ENCODE peak calls at places on chromosomes 2 and 18, in ten cellular contexts. J is brain microvascular endothelial cell, M is DND-41, B is transverse colon, Z is sigmoid colon, U is suprapubic skin, T is OCI-LY7, N is cardiac fibroblast, P is AG04450, Y is kidney. L is an unnamed sample.

GRCh38 chr2:200931227-200931626 is 32.2 kb downstream of the ORC2 start:
- DNase-seq in Y (no peak), T (no peak), B (no peak), U (no peak), P (no peak), N (peak), J (no peak), Z (no peak), M (no peak), L (no peak)

GRCh38 chr2:121897335-121897970 is 142.0 kb downstream of the TSN start:
- DNase-seq in Y (no peak), N (peak), B (no peak), P (peak), T (peak), Z (no peak), M (peak), J (peak), U (no peak), L (no peak)

GRCh38 chr18:43650423-43650822 is 373.1 kb upstream of the SYT4 start:
- DNase-seq in Y (no peak), T (no peak), P (no peak), U (no peak), M (no peak), J (no peak), B (no peak), N (no peak), Z (no peak), L (no peak)

GRCh38 chr2:9975805-9976447 is 24.4 kb downstream of the GRHL1 start:
- DNase-seq in N (peak), J (peak), Y (no peak), B (no peak), U (no peak), M (no peak), T (no peak), Z (no peak), P (peak), L (peak)

GRCh38 chr2:239263937-239264837 is 136.6 kb downstream of the HDAC4 start:
- DNase-seq in U (peak), Z (peak), P (no peak), N (peak), T (peak), B (peak), Y (peak), J (no peak), M (peak), L (no peak)

GRCh38 chr2:9139491-9140443 is 66.8 kb upstream of the ASAP2 start:
- DNase-seq in Y (peak), B (peak), U (peak), J (peak), N (peak), P (no peak), M (peak), T (peak), Z (peak), L (no peak)

GRCh38 chr2:161379740-161380139 is 36.4 kb upstream of the TBR1 start:
- DNase-seq in U (no peak), Y (no peak), P (no peak), T (no peak), B (no peak), Z (no peak), N (no peak), J (no peak), M (no peak), L (no peak)

GRCh38 chr18:48161201-48161910 is 230.9 kb upstream of the SMAD2 start:
- DNase-seq in Y (peak), J (peak), Z (peak), T (no peak), U (peak), B (peak), M (peak), P (no peak), N (peak), L (peak)

GRCh38 chr2:210842896-210843295 is 286.5 kb downstream of the CPS1 start:
- DNase-seq in M (no peak), P (no peak), T (no peak), Z (no peak), Y (no peak), N (no peak), B (no peak), J (no peak), U (no peak), L (no peak)

GRCh38 chr2:128303911-128304310 is 14.8 kb downstream of the HS6ST1 start:
- DNase-seq in B (no peak), U (no peak), M (no peak), Z (no peak), Y (peak), P (no peak), N (no peak), J (no peak), T (no peak), L (no peak)

GRCh38 chr2:221641181-221641871 is 69.2 kb upstream of the EPHA4 start:
- DNase-seq in P (no peak), Z (no peak), Y (no peak), U (no peak), T (no peak), J (peak), N (no peak), B (no peak), M (no peak), L (no peak)

GRCh38 chr2:17918789-17919188 is 40.3 kb downstream of the KCNS3 start:
- DNase-seq in M (no peak), U (no peak), Y (no peak), P (no peak), Z (no peak), B (no peak), J (no peak), N (no peak), T (peak), L (no peak)

GRCh38 chr2:12928197-12928596 is 211.5 kb downstream of the TRIB2 start:
- DNase-seq in M (no peak), T (no peak), P (peak), J (peak), U (no peak), Z (no peak), B (no peak), Y (no peak), N (peak), L (peak)

GRCh38 chr2:16126141-16126968 is 186.0 kb downstream of the MYCN start:
- DNase-seq in U (no peak), P (no peak), B (no peak), Z (no peak), N (no peak), J (no peak), M (no peak), Y (no peak), T (no peak), L (no peak)

GRCh38 chr2:148990968-148991367 is 47.5 kb upstream of the LYPD6B start:
- DNase-seq in N (no peak), U (no peak), Y (no peak), Z (no peak), M (no peak), J (no peak), B (no peak), P (no peak), T (no peak), L (no peak)

GRCh38 chr2:43038034-43038719 is 188.2 kb downstream of the ZFP36L2 start:
- DNase-seq in T (no peak), N (no peak), B (no peak), Z (no peak), U (no peak), P (no peak), Y (peak), J (no peak), M (no peak), L (no peak)

GRCh38 chr2:212249451-212249850 is 289.2 kb downstream of the ERBB4 start:
- DNase-seq in B (no peak), Z (no peak), Y (no peak), N (peak), P (no peak), U (no peak), J (peak), M (no peak), T (no peak), L (no peak)

GRCh38 chr18:68854786-68855391 is 57.0 kb downstream of the CCDC102B start:
- DNase-seq in Z (no peak), P (no peak), U (no peak), B (no peak), M (no peak), J (no peak), T (no peak), N (no peak), Y (no peak), L (no peak)

GRCh38 chr2:199710551-199710950 is 140.4 kb downstream of the FTCDNL1 start:
- DNase-seq in N (no peak), P (no peak), B (no peak), Y (no peak), J (no peak), T (no peak), M (no peak), Z (no peak), U (no peak), L (no peak)

GRCh38 chr2:64439194-64439593 is 14.8 kb upstream of the LGALSL start:
- DNase-seq in J (no peak), M (no peak), P (no peak), Y (no peak), B (no peak), T (no peak), Z (no peak), N (no peak), U (no peak), L (no peak)

GRCh38 chr18:37540424-37541121 is 25.0 kb downstream of the CELF4 start:
- DNase-seq in Y (no peak), T (no peak), U (no peak), J (no peak), M (no peak), P (no peak), B (no peak), Z (no peak), N (no peak), L (no peak)

GRCh38 chr2:216131175-216131926 is 22.2 kb downstream of the XRCC5 start:
- DNase-seq in Z (no peak), M (no peak), J (no peak), N (no peak), U (no peak), Y (no peak), T (no peak), P (no peak), B (no peak), L (no peak)

GRCh38 chr2:235391964-235392615 is 101.8 kb upstream of the AGAP1 start:
- DNase-seq in M (no peak), B (no peak), J (no peak), N (no peak), U (no peak), P (no peak), Y (no peak), T (no peak), Z (no peak), L (no peak)

GRCh38 chr2:235390816-235391194 is 103.0 kb upstream of the AGAP1 start:
- DNase-seq in P (no peak), M (no peak), Y (no peak), N (no peak), U (no peak), Z (no peak), B (no peak), J (no peak), T (no peak), L (no peak)

GRCh38 chr2:235390108-235390815 is 103.6 kb upstream of the AGAP1 start:
- DNase-seq in U (no peak), T (peak), Z (no peak), P (peak), M (peak), B (peak), J (no peak), Y (no peak), N (no peak), L (no peak)

GRCh38 chr2:235394278-235394828 is 99.5 kb upstream of the AGAP1 start:
- DNase-seq in Z (no peak), T (no peak), P (peak), U (no peak), N (peak), J (peak), Y (no peak), M (no peak), B (no peak), L (peak)

DNA sequence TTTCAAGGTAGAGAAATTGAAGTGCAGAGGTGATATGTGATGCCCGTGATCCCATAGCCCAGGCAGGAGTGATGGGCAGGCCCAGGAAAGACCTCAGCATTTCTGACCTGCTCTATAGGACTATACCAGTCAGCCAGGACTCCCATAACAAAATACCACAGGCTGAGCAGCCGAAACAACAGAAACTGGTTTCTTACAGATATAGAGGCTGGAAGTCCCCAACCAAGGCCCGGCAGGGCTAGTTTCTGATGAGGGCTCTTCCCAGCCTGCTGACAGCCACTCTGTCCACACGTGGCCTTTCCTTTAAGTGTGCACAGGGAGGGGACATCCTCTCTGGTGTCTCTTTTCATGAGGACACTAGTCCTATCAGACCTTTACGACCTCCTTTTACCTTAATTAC is 104.2 kb upstream of the AGAP1 start:
- DNase-seq in N (no peak), U (no peak), T (no peak), M (no peak), P (no peak), B (no peak), Z (no peak), J (no peak), Y (no peak), L (no peak)
- H3K4me3 ChIP-seq in N (no peak), U (no peak), T (no peak), M (no peak), P (no peak), B (no peak), Z (no peak), J (no peak), Y (no peak), L (no peak)

GRCh38 chr2:176876493-176877103 is 336.0 kb upstream of the HNRNPA3 start:
- DNase-seq in N (no peak), M (no peak), P (no peak), B (no peak), T (no peak), J (no peak), Y (no peak), Z (no peak), U (no peak), L (no peak)

GRCh38 chr2:176872406-176872805 is 340.2 kb upstream of the HNRNPA3 start:
- DNase-seq in P (no peak), J (no peak), U (no peak), M (no peak), Z (no peak), T (no peak), N (no peak), B (no peak), Y (no peak), L (no peak)

GRCh38 chr2:176873403-176873802 is 339.2 kb upstream of the HNRNPA3 start:
- DNase-seq in N (no peak), J (peak), P (no peak), M (no peak), Z (no peak), B (no peak), U (no peak), T (no peak), Y (no peak), L (no peak)
- TF ChIP-seq CTCF in N (no peak), J (peak), P (peak), M (peak), Z (no peak), B (no peak), U (no peak), T (no peak), Y (no peak), L (no peak)

GRCh38 chr2:30231726-30232026 is 342 bp downstream of the LBH start:
- DNase-seq in U (no peak), T (no peak), N (no peak), M (no peak), J (no peak), B (no peak), Z (no peak), P (no peak), Y (no peak), L (no peak)
- H3K4me3 ChIP-seq in U (peak), T (peak), N (peak), M (peak), J (peak), B (peak), Z (peak), P (peak), Y (peak), L (peak)

DNA sequence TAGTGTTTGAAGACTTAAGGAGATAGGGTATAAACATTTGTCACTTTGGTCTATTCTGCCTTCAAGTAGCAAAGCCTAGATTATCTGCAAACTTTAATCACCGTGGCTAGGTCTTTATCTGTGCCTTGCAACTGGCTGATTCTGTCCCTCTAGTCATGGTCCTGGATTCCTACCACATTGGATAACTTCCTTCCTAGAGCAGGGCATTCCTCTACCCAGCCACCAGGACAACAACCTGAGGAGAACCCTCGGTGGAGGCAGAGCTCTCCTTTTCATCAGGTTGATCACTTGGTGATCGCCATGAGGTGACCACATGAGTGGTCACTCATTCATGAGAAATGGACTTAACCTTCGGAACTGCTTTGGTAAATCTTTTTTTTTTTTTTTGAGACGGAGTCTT is 25.3 kb upstream of the PTPRM start:
- DNase-seq in T (no peak), B (no peak), P (no peak), N (no peak), Z (no peak), Y (no peak), M (no peak), U (no peak), J (no peak), L (no peak)
- TF ChIP-seq CTCF in T (no peak), B (no peak), P (no peak), N (no peak), Z (no peak), Y (no peak), M (no peak), U (no peak), J (no peak), L (no peak)

GRCh38 chr2:169738566-169739229 is 5.1 kb downstream of the KLHL23 start:
- DNase-seq in J (no peak), Y (no peak), M (no peak), N (no peak), Z (no peak), B (no peak), U (no peak), T (no peak), P (no peak), L (no peak)

GRCh38 chr2:169736902-169737301 is 3.3 kb downstream of the KLHL23 start:
- DNase-seq in B (no peak), J (peak), Y (no peak), M (no peak), P (no peak), Z (no peak), N (no peak), T (no peak), U (no peak), L (no peak)

GRCh38 chr2:169734172-169734847 is 678 bp downstream of the KLHL23 start:
- DNase-seq in P (no peak), Y (no peak), J (no peak), B (peak), N (no peak), M (peak), Z (no peak), U (no peak), T (no peak), L (no peak)

GRCh38 chr2:169732583-169733358 is 861 bp upstream of the KLHL23 start:
- DNase-seq in Y (no peak), N (no peak), U (no peak), P (no peak), B (no peak), M (peak), T (no peak), Z (no peak), J (no peak), L (no peak)

DNA sequence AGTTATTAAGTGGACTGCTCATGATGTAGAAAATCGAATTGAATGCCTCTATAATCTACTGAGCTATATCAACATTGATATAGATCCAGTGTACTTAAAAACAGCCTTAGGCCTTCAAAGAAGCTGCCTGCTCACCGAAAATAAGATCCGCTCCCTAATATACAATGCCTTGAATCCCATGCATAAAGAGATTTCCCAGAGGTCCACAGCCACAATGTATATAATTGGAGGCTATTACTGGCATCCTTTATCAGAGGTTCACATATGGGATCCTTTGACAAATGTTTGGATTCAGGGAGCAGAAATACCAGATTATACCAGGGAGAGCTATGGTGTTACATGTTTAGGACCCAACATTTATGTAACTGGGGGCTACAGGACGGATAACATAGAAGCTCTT is 2.0 kb downstream of the KLHL23 start:
- DNase-seq in Z (no peak), N (no peak), M (no peak), B (no peak), P (no peak), J (no peak), Y (no peak), T (no peak), U (no peak), L (no peak)
- H3K4me3 ChIP-seq in Z (peak), N (no peak), M (peak), B (peak), P (no peak), J (no peak), Y (peak), T (no peak), U (no peak), L (peak)

GRCh38 chr2:46300406-46300832 is 3.2 kb downstream of the EPAS1 start:
- DNase-seq in T (no peak), M (no peak), J (no peak), P (no peak), Y (no peak), B (no peak), U (peak), Z (no peak), N (no peak), L (no peak)

GRCh38 chr2:46297546-46298271 is 502 bp downstream of the EPAS1 start:
- DNase-seq in J (no peak), P (no peak), N (no peak), B (peak), Y (peak), U (peak), Z (peak), T (no peak), M (peak), L (no peak)

GRCh38 chr2:46298272-46298521 is 990 bp downstream of the EPAS1 start:
- DNase-seq in P (no peak), T (no peak), Y (no peak), J (no peak), N (no peak), B (no peak), U (no peak), Z (no peak), M (no peak), L (no peak)

GRCh38 chr2:46299365-46300263 is 2.4 kb downstream of the EPAS1 start:
- DNase-seq in T (no peak), M (no peak), N (peak), Y (peak), P (no peak), U (peak), Z (peak), J (peak), B (peak), L (no peak)

GRCh38 chr2:46298522-46299351 is 1.5 kb downstream of the EPAS1 start:
- DNase-seq in M (no peak), Z (peak), N (peak), Y (peak), T (no peak), P (no peak), B (peak), U (peak), J (no peak), L (no peak)
- TF ChIP-seq CTCF in M (no peak), Z (peak), N (peak), Y (no peak), T (no peak), P (peak), B (no peak), U (no peak), J (peak), L (peak)

GRCh38 chr2:160208662-160209229 is 8.7 kb upstream of the ITGB6 start:
- DNase-seq in U (no peak), T (no peak), P (no peak), B (no peak), N (no peak), M (no peak), Y (no peak), J (no peak), Z (no peak), L (no peak)
- H3K4me3 ChIP-seq in U (no peak), T (no peak), P (no peak), B (no peak), N (no peak), M (no peak), Y (no peak), J (no peak), Z (no peak), L (no peak)

L was measured in HFF-Myc.